ENCODE peak calls at places on chromosomes 13 and 19, in six cellular contexts. Z is HS-5; P is C1 segment of cervical spinal cord; J is fibroblast of the aortic adventitia; G is activated T-helper 9 cell treated with anti-CD3 and anti-CD28 coated beads, Interleukin-2, amount 50 U/mL, for 16 hours; M is AG20443. O is an unnamed sample.

GRCh38 chr13:32031025-32031814 is at the start of gene FRY:
- DNase-seq in Z (peak), P (peak), J (peak), G (peak), M (peak), O (peak)

GRCh38 chr19:12937243-12938053 is 961 bp upstream of the CALR start:
- DNase-seq in Z (no peak), P (peak), J (no peak), G (no peak), M (peak), O (no peak)

GRCh38 chr13:109273326-109273751 is 513.0 kb downstream of the IRS2 start:
- DNase-seq in Z (no peak), P (no peak), J (no peak), G (no peak), M (no peak), O (no peak)

GRCh38 chr13:49441312-49441711 is 2.6 kb downstream of the CAB39L start:
- DNase-seq in Z (no peak), P (no peak), J (no peak), G (no peak), M (no peak), O (no peak)

GRCh38 chr13:113970810-113971470 is 2.9 kb downstream of the C13orf46 start:
- DNase-seq in Z (no peak), P (no peak), J (peak), G (no peak), M (no peak), O (no peak)

GRCh38 chr13:72246396-72246795 is 379.4 kb upstream of the DACH1 start:
- DNase-seq in Z (peak), P (no peak), J (no peak), G (no peak), M (no peak), O (no peak)

GRCh38 chr19:53057904-53058579 is 13.5 kb downstream of the ERVV-2 start:
- DNase-seq in Z (no peak), P (no peak), J (no peak), G (no peak), M (peak), O (no peak)

GRCh38 chr13:99985243-99985874 is 3.8 kb downstream of the ZIC2 start:
- DNase-seq in Z (no peak), P (no peak), J (no peak), G (no peak), M (no peak), O (no peak)

GRCh38 chr19:10115392-10116084 is 4.0 kb downstream of the P2RY11 start:
- DNase-seq in Z (no peak), P (no peak), J (no peak), G (no peak), M (no peak), O (no peak)

GRCh38 chr13:110387451-110388140 is 80.5 kb downstream of the COL4A2 start:
- DNase-seq in Z (no peak), P (no peak), J (peak), G (no peak), M (no peak), O (no peak)

GRCh38 chr19:32022946-32023832 is 322.2 kb upstream of the ZNF507 start:
- DNase-seq in Z (no peak), P (no peak), J (no peak), G (no peak), M (no peak), O (no peak)

GRCh38 chr19:13005253-13005652 is 10.0 kb downstream of the NFIX start:
- DNase-seq in Z (no peak), P (no peak), J (no peak), G (no peak), M (no peak), O (no peak)

GRCh38 chr13:29594310-29594709 is 1.2 kb downstream of the SLC7A1 start:
- DNase-seq in Z (peak), P (no peak), J (peak), G (peak), M (peak), O (peak)

GRCh38 chr19:53576941-53577653 is 39.2 kb downstream of the ZNF331 start:
- DNase-seq in Z (no peak), P (no peak), J (no peak), G (no peak), M (no peak), O (no peak)

GRCh38 chr13:34303346-34303745 is 485.4 kb downstream of the RFC3 start:
- DNase-seq in Z (no peak), P (no peak), J (no peak), G (no peak), M (no peak), O (no peak)

GRCh38 chr13:30581582-30581981 is 36.1 kb upstream of the USPL1 start:
- DNase-seq in Z (no peak), P (no peak), J (peak), G (no peak), M (peak), O (no peak)

GRCh38 chr19:2426661-2427322 is 594 bp downstream of the TIMM13 start:
- DNase-seq in Z (no peak), P (no peak), J (peak), G (peak), M (peak), O (peak)

GRCh38 chr13:75803175-75803611 is 167.1 kb downstream of the LMO7 start:
- DNase-seq in Z (no peak), P (no peak), J (no peak), G (no peak), M (no peak), O (peak)

GRCh38 chr13:67278230-67278629 is 48.1 kb upstream of the PCDH9 start:
- DNase-seq in Z (peak), P (no peak), J (peak), G (no peak), M (peak), O (no peak)

GRCh38 chr13:99605417-99606321 is 104.4 kb downstream of the TM9SF2 start:
- DNase-seq in Z (peak), P (peak), J (no peak), G (peak), M (peak), O (peak)

GRCh38 chr13:41222259-41222852 is 28.0 kb upstream of the KBTBD7 start:
- DNase-seq in Z (no peak), P (no peak), J (peak), G (peak), M (peak), O (peak)

GRCh38 chr13:101511766-101512165 is 59.3 kb downstream of the ITGBL1 start:
- DNase-seq in Z (no peak), P (no peak), J (peak), G (no peak), M (peak), O (no peak)

GRCh38 chr19:12766051-12766521 is 9.3 kb downstream of the HOOK2 start:
- DNase-seq in Z (no peak), P (no peak), J (peak), G (peak), M (peak), O (peak)

GRCh38 chr13:43787998-43788397 is 1.2 kb upstream of the ENOX1 start:
- DNase-seq in Z (no peak), P (no peak), J (peak), G (no peak), M (no peak), O (no peak)

GRCh38 chr13:97492257-97492656 is 58.3 kb downstream of the RAP2A start:
- DNase-seq in Z (no peak), P (no peak), J (no peak), G (no peak), M (no peak), O (no peak)

GRCh38 chr19:43525836-43526771 is 897 bp downstream of the ETHE1 start:
- DNase-seq in Z (no peak), P (peak), J (peak), G (no peak), M (peak), O (no peak)

GRCh38 chr13:32060319-32060924 is 28.8 kb downstream of the FRY start:
- DNase-seq in Z (no peak), P (no peak), J (no peak), G (no peak), M (no peak), O (no peak)

GRCh38 chr19:37594982-37595382 is 306 bp downstream of the ZNF540 start:
- DNase-seq in Z (no peak), P (peak), J (no peak), G (peak), M (peak), O (peak)

GRCh38 chr13:68063181-68063580 is 833.0 kb upstream of the PCDH9 start:
- DNase-seq in Z (no peak), P (no peak), J (no peak), G (no peak), M (no peak), O (no peak)

GRCh38 chr13:75788494-75788991 is 152.4 kb downstream of the LMO7 start:
- DNase-seq in Z (peak), P (no peak), J (peak), G (no peak), M (peak), O (no peak)

GRCh38 chr13:113630804-113631203 is 27.2 kb downstream of the ATP4B start:
- DNase-seq in Z (no peak), P (no peak), J (no peak), G (no peak), M (no peak), O (no peak)

GRCh38 chr19:48274173-48274572 is 4.3 kb downstream of the ZNF114 start:
- DNase-seq in Z (no peak), P (no peak), J (no peak), G (no peak), M (no peak), O (no peak)

GRCh38 chr19:10686661-10687517 is 14.3 kb upstream of the QTRT1 start:
- DNase-seq in Z (no peak), P (peak), J (peak), G (no peak), M (peak), O (no peak)

GRCh38 chr13:113903361-113903760 is 39.5 kb upstream of the GAS6 start:
- DNase-seq in Z (no peak), P (no peak), J (peak), G (no peak), M (peak), O (no peak)

GRCh38 chr13:114319441-114319871 is 5.2 kb downstream of the CHAMP1 start:
- DNase-seq in Z (peak), P (no peak), J (peak), G (no peak), M (peak), O (no peak)

GRCh38 chr19:55452381-55453325 is 8.8 kb downstream of the ISOC2 start:
- DNase-seq in Z (no peak), P (peak), J (peak), G (no peak), M (peak), O (no peak)

GRCh38 chr19:10486551-10486950 is 16.6 kb downstream of the KEAP1 start:
- DNase-seq in Z (no peak), P (no peak), J (no peak), G (no peak), M (no peak), O (no peak)

GRCh38 chr13:33112745-33113144 is 96.5 kb downstream of the KL start:
- DNase-seq in Z (no peak), P (no peak), J (peak), G (no peak), M (peak), O (no peak)